ENCODE peak calls at places on chromosomes 12 and 14, in seven cellular contexts. G is left lung; I is aorta; V is upper lobe of right lung; Y is body of pancreas; C is psoas muscle; H is stimulated activated effector memory CD8-positive, alpha-beta T cell treated with anti-CD3 and anti-CD28 coated beads, Interleukin-12 subunit alpha, Interleukin-12 subunit beta, amount 100 ng/mL, for 72 hours. A is an unnamed sample.

GRCh38 chr12:27331927-27332324 is 710 bp upstream of the BMAL2 start:
- ATAC-seq in G (peak), I (no peak), V (no peak), Y (no peak), C (no peak), H (no peak), A (no peak)

GRCh38 chr12:127487031-127487430 is 779.9 kb upstream of the TMEM132C start:
- ATAC-seq in G (no peak), I (no peak), V (no peak), Y (no peak), C (no peak), H (no peak), A (no peak)

GRCh38 chr14:54126947-54127346 is 170.3 kb upstream of the BMP4 start:
- ATAC-seq in G (peak), I (no peak), V (peak), Y (no peak), C (no peak), H (no peak), A (no peak)

GRCh38 chr12:113059071-113059595 is 2.6 kb downstream of the DTX1 start:
- ATAC-seq in G (no peak), I (no peak), V (no peak), Y (no peak), C (no peak), H (peak), A (peak)

GRCh38 chr12:22396253-22396652 is 61.7 kb upstream of the ST8SIA1 start:
- ATAC-seq in G (peak), I (no peak), V (no peak), Y (no peak), C (no peak), H (peak), A (peak)

GRCh38 chr12:53659011-53659551 is 16.8 kb downstream of the ATP5MC2 start:
- ATAC-seq in G (peak), I (peak), V (peak), Y (peak), C (peak), H (no peak), A (no peak)

GRCh38 chr12:75699728-75700496 is 188.5 kb upstream of the KRR1 start:
- ATAC-seq in G (no peak), I (no peak), V (no peak), Y (peak), C (peak), H (no peak), A (no peak)

GRCh38 chr14:94408546-94409095 is 20.2 kb upstream of the SERPINA1 start:
- ATAC-seq in G (no peak), I (no peak), V (no peak), Y (no peak), C (no peak), H (no peak), A (no peak)

GRCh38 chr12:5456025-5456424 is 24.1 kb downstream of the NTF3 start:
- ATAC-seq in G (no peak), I (no peak), V (no peak), Y (no peak), C (no peak), H (no peak), A (no peak)

GRCh38 chr12:122669397-122670070 is 33.6 kb downstream of the HCAR2 start:
- ATAC-seq in G (no peak), I (no peak), V (no peak), Y (no peak), C (no peak), H (no peak), A (no peak)

GRCh38 chr12:125983784-125984510 is 918.7 kb downstream of the AACS start:
- ATAC-seq in G (peak), I (peak), V (peak), Y (peak), C (no peak), H (peak), A (no peak)

GRCh38 chr14:52660325-52660724 is 35.0 kb downstream of the ERO1A start:
- ATAC-seq in G (no peak), I (no peak), V (no peak), Y (no peak), C (no peak), H (no peak), A (no peak)

GRCh38 chr14:57388072-57388471 is 2.3 kb upstream of the NAA30 start:
- ATAC-seq in G (peak), I (no peak), V (no peak), Y (no peak), C (no peak), H (no peak), A (no peak)

GRCh38 chr14:102238766-102239165 is 66.2 kb downstream of the MOK start:
- ATAC-seq in G (no peak), I (no peak), V (no peak), Y (no peak), C (no peak), H (no peak), A (no peak)

GRCh38 chr12:129887047-129887568 is 16.7 kb downstream of the TMEM132D start:
- ATAC-seq in G (peak), I (no peak), V (peak), Y (no peak), C (no peak), H (no peak), A (no peak)

GRCh38 chr12:131986847-131987398 is 37.2 kb downstream of the EP400 start:
- ATAC-seq in G (no peak), I (no peak), V (no peak), Y (no peak), C (no peak), H (no peak), A (no peak)

GRCh38 chr14:98965061-98965460 is 306.9 kb downstream of the BCL11B start:
- ATAC-seq in G (no peak), I (no peak), V (no peak), Y (no peak), C (no peak), H (peak), A (peak)

GRCh38 chr12:51827925-51828818 is 20.3 kb downstream of the FIGNL2 start:
- ATAC-seq in G (peak), I (no peak), V (peak), Y (no peak), C (no peak), H (peak), A (peak)

GRCh38 chr14:64817631-64818030 is 62.1 kb downstream of the SPTB start:
- ATAC-seq in G (peak), I (no peak), V (peak), Y (no peak), C (no peak), H (no peak), A (no peak)

GRCh38 chr14:104086661-104087461 is 1.4 kb downstream of the ASPG start:
- ATAC-seq in G (no peak), I (no peak), V (no peak), Y (no peak), C (no peak), H (no peak), A (no peak)

GRCh38 chr12:92035477-92035876 is 110.2 kb downstream of the BTG1 start:
- ATAC-seq in G (no peak), I (no peak), V (no peak), Y (no peak), C (no peak), H (no peak), A (peak)

GRCh38 chr12:44874981-44875416 is 1.1 kb downstream of the NELL2 start:
- ATAC-seq in G (peak), I (peak), V (peak), Y (peak), C (peak), H (peak), A (peak)

A was measured in activated T-helper 17 cell treated with anti-CD3 and anti-CD28 coated beads, Interleukin-2, amount 50 U/mL, for 72 hours.